ENCODE peak calls at places on chromosome 1, in seven cellular contexts. E is SHP77; H is activated CD8-positive, alpha-beta memory T cell treated with anti-CD3 and anti-CD28 coated beads, Interleukin-2, amount 50 U/mL, for 48 hours; P is NCI-H1436; B is kidney; X is neural crest cell; F is fibroblast of lung. M is an unnamed sample.
A peak's percentile ranks its signal among the peaks of the same experiment; 100 is the strongest.

GRCh38 chr1:2970311-2971145 is 50.7 kb upstream of the ACTRT2 start:
- DNase-seq in E (no peak), H (no peak), P (no peak), B (no peak), X (no peak), F (no peak), M (peak; percentile 64)

GRCh38 chr1:230555826-230556225 is 86.5 kb upstream of the COG2 start:
- DNase-seq in E (no peak), H (no peak), P (no peak), B (no peak), X (no peak), F (no peak), M (no peak)

GRCh38 chr1:10836726-10837125 is 40.3 kb upstream of the CASZ1 start:
- DNase-seq in E (no peak), H (no peak), P (no peak), B (no peak), X (no peak), F (no peak), M (no peak)

GRCh38 chr1:26288311-26288941 is 8.5 kb downstream of the SH3BGRL3 start:
- DNase-seq in E (no peak), H (peak; percentile 80), P (no peak), B (peak; percentile 57), X (no peak), F (no peak), M (no peak)

GRCh38 chr1:226737819-226738420 is 1.2 kb downstream of the ITPKB start:
- DNase-seq in E (no peak), H (peak; percentile 80), P (no peak), B (peak; percentile 88), X (peak; percentile 36), F (peak; percentile 51), M (peak; percentile 82)

GRCh38 chr1:176996455-176997090 is 167.9 kb downstream of the ASTN1 start:
- DNase-seq in E (no peak), H (no peak), P (no peak), B (no peak), X (peak; percentile 10), F (no peak), M (no peak)

GRCh38 chr1:172727275-172727674 is 68.4 kb downstream of the FASLG start:
- DNase-seq in E (no peak), H (no peak), P (no peak), B (no peak), X (no peak), F (no peak), M (no peak)

GRCh38 chr1:58695206-58695605 is 4.7 kb downstream of the MYSM1 start:
- DNase-seq in E (no peak), H (no peak), P (no peak), B (no peak), X (no peak), F (no peak), M (no peak)

GRCh38 chr1:211648980-211649934 is 26.2 kb downstream of the NEK2 start:
- DNase-seq in E (no peak), H (no peak), P (peak; percentile 60), B (no peak), X (no peak), F (peak; percentile 41), M (no peak)

GRCh38 chr1:211783266-211783665 is 47.3 kb downstream of the LPGAT1 start:
- DNase-seq in E (no peak), H (no peak), P (peak; percentile 39), B (no peak), X (no peak), F (no peak), M (no peak)

GRCh38 chr1:29975036-29975694 is 738.8 kb downstream of the PTPRU start:
- DNase-seq in E (no peak), H (no peak), P (no peak), B (no peak), X (peak; percentile 55), F (peak; percentile 35), M (peak; percentile 29)

GRCh38 chr1:43238104-43238503 is 31.7 kb upstream of the TMEM125 start:
- DNase-seq in E (peak; percentile 28), H (no peak), P (peak; percentile 26), B (no peak), X (peak; percentile 67), F (peak; percentile 72), M (no peak)

GRCh38 chr1:173355281-173356031 is 121.7 kb upstream of the PRDX6 start:
- DNase-seq in E (no peak), H (no peak), P (no peak), B (no peak), X (no peak), F (no peak), M (no peak)

GRCh38 chr1:103561612-103562395 is 9.6 kb upstream of the AMY2B start:
- DNase-seq in E (no peak), H (no peak), P (no peak), B (no peak), X (no peak), F (peak; percentile 70), M (no peak)

GRCh38 chr1:209854196-209854595 is 26.4 kb downstream of the UTP25 start:
- DNase-seq in E (no peak), H (no peak), P (no peak), B (no peak), X (no peak), F (no peak), M (no peak)

GRCh38 chr1:228282329-228283042 is 74.6 kb downstream of the OBSCN start:
- DNase-seq in E (no peak), H (peak; percentile 34), P (no peak), B (peak; percentile 50), X (no peak), F (peak; percentile 28), M (peak; percentile 66)

GRCh38 chr1:224700915-224701531 is 84.9 kb downstream of the CNIH3 start:
- DNase-seq in E (peak; percentile 1), H (no peak), P (peak; percentile 18), B (no peak), X (no peak), F (peak; percentile 49), M (no peak)

GRCh38 chr1:20325407-20325737 is 34.7 kb downstream of the VWA5B1 start:
- DNase-seq in E (no peak), H (no peak), P (no peak), B (no peak), X (no peak), F (peak; percentile 28), M (no peak)

GRCh38 chr1:229374485-229374884 is 31.6 kb upstream of the CCSAP start:
- DNase-seq in E (no peak), H (no peak), P (no peak), B (no peak), X (no peak), F (no peak), M (no peak)

GRCh38 chr1:24047101-24047459 is 64.9 kb downstream of the MYOM3 start:
- DNase-seq in E (no peak), H (no peak), P (no peak), B (no peak), X (no peak), F (peak; percentile 70), M (peak; percentile 92)

GRCh38 chr1:230243583-230244377 is 176.7 kb downstream of the GALNT2 start:
- DNase-seq in E (no peak), H (no peak), P (no peak), B (no peak), X (no peak), F (peak; percentile 55), M (no peak)